ENCODE peak calls at places on chromosome 19, in eight cellular contexts. N, F, R, T, G, D, V and L are unnamed samples.

GRCh38 chr19:1847684-1848398 is 442 bp downstream of the REXO1 start:
- DNase-seq in D (peak; percentile 87), F (no peak), N (no peak), G (peak; percentile 72), T (peak; percentile 53), V (no peak), R (no peak), L (peak; percentile 61)

GRCh38 chr19:2372076-2372612 is 12.1 kb downstream of the TMPRSS9 start:
- DNase-seq in D (no peak), V (no peak), F (no peak), G (no peak), T (no peak), N (no peak), R (no peak), L (no peak)

GRCh38 chr19:35031072-35031881 is 1.0 kb downstream of the SCN1B start:
- DNase-seq in R (no peak), N (no peak), D (peak; percentile 50), T (no peak), G (peak; percentile 76), F (peak; percentile 54), V (no peak), L (no peak)

GRCh38 chr19:20470345-20471119 is 95.0 kb downstream of the ZNF737 start:
- DNase-seq in F (no peak), D (no peak), N (no peak), T (no peak), G (no peak), V (no peak), R (no peak), L (no peak)

GRCh38 chr19:29022165-29022564 is 190.8 kb downstream of the UQCRFS1 start:
- DNase-seq in D (no peak), G (no peak), V (no peak), F (no peak), T (no peak), R (no peak), N (no peak), L (no peak)

GRCh38 chr19:19626516-19627441 is 1.2 kb downstream of the LPAR2 start:
- DNase-seq in F (no peak), N (no peak), D (no peak), V (no peak), G (peak; percentile 14), T (no peak), R (no peak), L (no peak)

GRCh38 chr19:46784262-46785053 is 3.9 kb downstream of the SLC1A5 start:
- DNase-seq in R (peak; percentile 71), N (no peak), F (peak; percentile 69), V (peak; percentile 88), T (peak; percentile 86), G (peak; percentile 74), D (peak; percentile 93), L (peak; percentile 89)

GRCh38 chr19:7505682-7506384 is 10.1 kb upstream of the ZNF358 start:
- DNase-seq in R (no peak), D (peak; percentile 56), T (no peak), V (peak; percentile 65), F (no peak), N (no peak), G (peak; percentile 63), L (peak; percentile 74)

GRCh38 chr19:38252935-38253691 is 3.1 kb downstream of the PPP1R14A start:
- DNase-seq in F (peak; percentile 53), D (no peak), V (no peak), R (no peak), N (peak; percentile 55), G (peak; percentile 43), T (no peak), L (no peak)

GRCh38 chr19:35901055-35901644 is 810 bp upstream of the NFKBID start:
- DNase-seq in G (no peak), T (peak; percentile 35), F (no peak), N (no peak), V (no peak), D (peak; percentile 88), R (no peak), L (no peak)

GRCh38 chr19:8240274-8241229 is 31.4 kb downstream of the CERS4 start:
- DNase-seq in T (peak; percentile 93), D (peak; percentile 82), R (peak; percentile 68), G (peak; percentile 90), N (peak; percentile 47), V (peak; percentile 94), F (peak; percentile 89), L (peak; percentile 82)

GRCh38 chr19:45419895-45420294 is 3.8 kb downstream of the ERCC1 start:
- DNase-seq in G (no peak), T (no peak), N (no peak), V (no peak), R (no peak), F (no peak), D (no peak), L (no peak)

GRCh38 chr19:45420871-45421270 is 2.8 kb downstream of the ERCC1 start:
- DNase-seq in D (no peak), F (no peak), R (no peak), N (no peak), G (no peak), T (no peak), V (no peak), L (no peak)

GRCh38 chr19:45418812-45419211 is 4.9 kb downstream of the ERCC1 start:
- DNase-seq in N (no peak), G (no peak), T (no peak), D (no peak), F (no peak), R (no peak), V (no peak), L (no peak)

GRCh38 chr19:45419396-45419795 is 4.3 kb downstream of the ERCC1 start:
- DNase-seq in V (peak; percentile 63), D (no peak), R (no peak), T (no peak), G (no peak), F (no peak), N (no peak), L (peak; percentile 61)

GRCh38 chr19:45420356-45420755 is 3.4 kb downstream of the ERCC1 start:
- DNase-seq in G (no peak), F (no peak), V (no peak), T (no peak), R (no peak), D (no peak), N (no peak), L (no peak)
- H3K4me3 ChIP-seq in G (no peak overlapping the region), F (no peak overlapping the region), V (no peak overlapping the region), T (no peak overlapping the region), R (no peak overlapping the region), D (no peak overlapping the region), N (no peak overlapping the region), L (no peak overlapping the region)

DNA sequence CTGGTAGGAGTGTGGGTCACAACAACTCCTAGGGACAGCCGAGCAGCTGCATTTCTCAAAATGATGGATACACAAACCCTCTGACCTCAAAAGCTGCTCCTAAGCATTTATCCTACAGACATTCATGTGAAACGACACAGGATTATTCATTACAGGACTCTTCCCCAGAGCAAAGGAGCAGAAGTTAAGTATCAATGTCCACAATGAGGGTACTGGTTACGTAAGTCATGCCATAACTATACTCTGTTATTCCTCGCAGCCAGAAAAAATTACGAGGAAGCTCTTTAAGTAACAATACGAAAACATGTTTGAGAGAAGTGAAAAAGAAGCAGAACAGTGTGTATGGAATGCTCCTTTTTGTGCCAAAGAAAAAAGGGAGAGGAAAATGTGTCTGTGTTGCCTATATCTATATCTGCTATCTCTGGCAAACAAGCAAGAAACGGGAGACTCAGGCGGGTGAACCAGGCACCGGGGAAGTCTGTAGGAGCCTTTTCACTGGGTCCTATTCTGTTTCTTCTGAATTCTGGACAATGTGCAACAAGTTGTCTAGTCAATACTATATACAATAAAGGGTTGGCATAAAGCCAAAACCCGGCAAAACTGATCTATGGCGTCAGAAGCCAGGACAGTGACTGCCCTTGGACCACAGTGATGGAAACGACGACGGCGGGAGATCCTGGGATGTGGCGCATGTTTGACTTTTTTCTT is 1.3 kb downstream of the ISOC2 start:
- DNase-seq in T (peak; percentile 34), R (no peak), D (peak; percentile 50), V (no peak), N (no peak), F (no peak), G (no peak), L (no peak)
- H3K4me3 ChIP-seq in T (peak overlapping the region; percentile 86), R (no peak overlapping the region), D (peak overlapping the region; percentile 89), V (peak overlapping the region; percentile 66), N (peak overlapping the region; percentile 100), F (peak overlapping the region; percentile 81), G (peak overlapping the region; percentile 55), L (peak overlapping the region; percentile 74)

GRCh38 chr19:41555752-41556151 is 20.2 kb upstream of the CEACAM21 start:
- DNase-seq in V (no peak), D (no peak), N (no peak), R (no peak), F (no peak), G (no peak), T (no peak), L (no peak)

GRCh38 chr19:41554902-41555301 is 21.1 kb upstream of the CEACAM21 start:
- DNase-seq in F (no peak), R (no peak), V (no peak), T (no peak), G (no peak), D (no peak), N (no peak), L (no peak)

GRCh38 chr19:41551711-41552110 is 24.3 kb upstream of the CEACAM21 start:
- DNase-seq in F (no peak), N (no peak), T (no peak), D (no peak), R (no peak), V (no peak), G (no peak), L (no peak)

GRCh38 chr19:41552558-41552957 is 23.4 kb upstream of the CEACAM21 start:
- DNase-seq in T (no peak), N (no peak), G (no peak), R (no peak), V (no peak), D (no peak), F (no peak), L (peak; percentile 50)

GRCh38 chr19:41553804-41554203 is 22.2 kb upstream of the CEACAM21 start:
- DNase-seq in T (no peak), R (no peak), G (no peak), N (no peak), V (no peak), D (no peak), F (no peak), L (no peak)
- H3K4me3 ChIP-seq in T (no peak overlapping the region), R (no peak overlapping the region), G (no peak overlapping the region), N (no peak overlapping the region), V (no peak overlapping the region), D (no peak overlapping the region), F (no peak overlapping the region), L (no peak overlapping the region)

GRCh38 chr19:30225615-30226463 is 146.3 kb upstream of the ZNF536 start:
- DNase-seq in R (no peak), N (no peak), V (no peak), D (peak; percentile 45), G (peak; percentile 60), T (no peak), F (no peak), L (no peak)

GRCh38 chr19:30227661-30228112 is 144.5 kb upstream of the ZNF536 start:
- DNase-seq in D (peak; percentile 90), R (no peak), V (peak; percentile 43), N (no peak), F (peak; percentile 64), T (peak; percentile 12), G (peak; percentile 94), L (peak; percentile 57)

GRCh38 chr19:30224689-30225606 is 147.2 kb upstream of the ZNF536 start:
- DNase-seq in F (no peak), R (no peak), T (no peak), G (peak; percentile 64), V (no peak), N (no peak), D (peak; percentile 61), L (no peak)

GRCh38 chr19:30227071-30227621 is 145.0 kb upstream of the ZNF536 start:
- DNase-seq in N (no peak), R (no peak), G (peak; percentile 67), V (no peak), D (no peak), F (no peak), T (no peak), L (no peak)

GRCh38 chr19:30226464-30227070 is 145.6 kb upstream of the ZNF536 start:
- DNase-seq in N (no peak), V (no peak), T (no peak), R (no peak), D (peak; percentile 47), G (peak; percentile 48), F (no peak), L (peak; percentile 25)
- H3K4me3 ChIP-seq in N (peak overlapping the region; percentile 79), V (peak overlapping the region; percentile 39), T (no peak overlapping the region), R (peak overlapping the region; percentile 46), D (peak overlapping the region; percentile 76), G (peak overlapping the region; percentile 71), F (peak overlapping the region; percentile 71), L (peak overlapping the region; percentile 67)